ENCODE peak calls at places on chromosomes 16 and 17, in four cellular contexts. G is GM12878, W is K562, R is HepG2. P is an unnamed sample.

GRCh38 chr17:74413491-74413890 is 18.4 kb upstream of the GPRC5C start:
- DNase-seq in G (no peak), W (no peak), R (no peak), P (no peak)

GRCh38 chr16:35391328-35391727 is 1931.9 kb downstream of the TP53TG3F start:
- DNase-seq in G (no peak), W (peak), R (peak), P (peak)

GRCh38 chr16:12719972-12720371 is 83.7 kb downstream of the CPPED1 start:
- DNase-seq in G (no peak), W (no peak), R (no peak), P (no peak)

GRCh38 chr16:72787519-72788268 is 260.2 kb downstream of the ZFHX3 start:
- DNase-seq in G (peak), W (no peak), R (no peak), P (peak)

GRCh38 chr16:9053006-9053601 is 38.3 kb upstream of the HAPSTR1 start:
- DNase-seq in G (no peak), W (peak), R (peak), P (peak)

GRCh38 chr17:37079735-37080134 is 131.0 kb downstream of the AATF start:
- DNase-seq in G (no peak), W (no peak), R (no peak), P (no peak)

GRCh38 chr16:76345093-76345735 is 68.0 kb downstream of the CNTNAP4 start:
- DNase-seq in G (no peak), W (no peak), R (no peak), P (no peak)

GRCh38 chr17:8121531-8122390 is 2.1 kb downstream of the HES7 start:
- DNase-seq in G (no peak), W (peak), R (no peak), P (peak)

GRCh38 chr17:55570360-55570759 is 59.1 kb upstream of the SMIM36 start:
- DNase-seq in G (no peak), W (no peak), R (no peak), P (no peak)

GRCh38 chr17:76405607-76405966 is 21.2 kb downstream of the SPHK1 start:
- DNase-seq in G (no peak), W (no peak), R (no peak), P (no peak)

GRCh38 chr17:32927724-32928526 is at the start of gene TMEM98:
- DNase-seq in G (no peak), W (peak), R (no peak), P (peak)

GRCh38 chr16:67150058-67150832 is 553 bp downstream of the B3GNT9 start:
- DNase-seq in G (no peak), W (no peak), R (no peak), P (peak)

GRCh38 chr17:951388-952132 is 28.0 kb downstream of the NXN start:
- DNase-seq in G (no peak), W (no peak), R (peak), P (peak)

GRCh38 chr16:4682616-4683254 is 10.6 kb upstream of the NUDT16L1 start:
- DNase-seq in G (no peak), W (peak), R (peak), P (peak)
- TF ChIP-seq CBFB in G (no peak), W (no peak), R (no peak), P (no peak)

GRCh38 chr16:81136331-81137011 is 40.3 kb upstream of the GCSH start:
- DNase-seq in G (no peak), W (no peak), R (no peak), P (no peak)
- TF ChIP-seq CBFB in G (no peak), W (no peak), R (no peak), P (no peak)

GRCh38 chr16:2199095-2199494 is 2.7 kb upstream of the CASKIN1 start:
- DNase-seq in G (no peak), W (no peak), R (no peak), P (no peak)
- TF ChIP-seq CBFB in G (no peak), W (no peak), R (no peak), P (no peak)

GRCh38 chr16:89822188-89823086 is 5.8 kb upstream of the SPIRE2 start:
- DNase-seq in G (no peak), W (no peak), R (peak), P (no peak)
- TF ChIP-seq CBFB in G (no peak), W (no peak), R (peak), P (no peak)

DNA sequence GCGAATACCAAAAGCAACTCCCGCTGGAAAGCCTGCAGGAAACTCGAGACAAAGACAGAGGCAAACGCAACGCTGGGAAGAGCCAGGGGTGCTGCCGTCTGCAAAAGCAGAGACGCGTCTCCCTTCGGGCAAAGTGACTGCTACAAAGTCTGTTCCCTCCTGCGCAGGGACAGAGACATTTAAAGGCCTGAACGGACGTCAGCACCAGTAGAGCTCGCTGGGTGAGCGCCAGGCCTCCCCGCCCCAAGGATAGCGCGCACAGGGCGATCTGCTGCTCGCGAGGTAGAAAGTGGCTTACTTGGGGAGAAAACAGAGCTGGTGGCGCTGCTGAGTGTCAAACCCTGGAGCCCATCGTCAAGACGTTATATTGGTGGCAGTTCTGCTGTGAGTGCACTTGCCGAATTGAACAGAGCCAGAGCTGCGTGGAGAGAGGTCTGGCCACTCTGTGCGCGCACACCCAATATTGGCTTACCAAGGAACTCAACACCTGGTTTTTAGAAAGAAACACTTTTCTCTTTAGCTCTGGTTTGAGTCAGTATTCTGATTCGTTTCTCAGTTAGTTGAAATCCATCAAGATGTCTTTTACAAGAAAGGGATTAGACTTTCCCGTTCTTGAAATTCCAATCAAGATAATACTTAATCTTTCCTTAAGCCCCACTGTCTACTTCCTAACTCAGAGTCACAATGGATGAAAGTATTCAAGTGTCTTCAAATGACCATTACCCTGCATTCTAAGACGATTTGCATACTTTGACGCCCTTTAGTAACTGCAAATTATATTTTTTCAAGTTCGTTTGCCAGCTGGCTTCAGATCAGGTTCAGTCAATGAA is 190.1 kb downstream of the USP22 start:
- DNase-seq in G (no peak), W (peak), R (no peak), P (peak)
- TF ChIP-seq CBFB in G (no peak), W (no peak), R (no peak), P (no peak)

GRCh38 chr17:3260600-3260999 is 37.6 kb downstream of the OR3A1 start:
- DNase-seq in G (no peak), W (no peak), R (no peak), P (no peak)
- TF ChIP-seq CBFB in G (no peak), W (no peak), R (no peak), P (no peak)

DNA sequence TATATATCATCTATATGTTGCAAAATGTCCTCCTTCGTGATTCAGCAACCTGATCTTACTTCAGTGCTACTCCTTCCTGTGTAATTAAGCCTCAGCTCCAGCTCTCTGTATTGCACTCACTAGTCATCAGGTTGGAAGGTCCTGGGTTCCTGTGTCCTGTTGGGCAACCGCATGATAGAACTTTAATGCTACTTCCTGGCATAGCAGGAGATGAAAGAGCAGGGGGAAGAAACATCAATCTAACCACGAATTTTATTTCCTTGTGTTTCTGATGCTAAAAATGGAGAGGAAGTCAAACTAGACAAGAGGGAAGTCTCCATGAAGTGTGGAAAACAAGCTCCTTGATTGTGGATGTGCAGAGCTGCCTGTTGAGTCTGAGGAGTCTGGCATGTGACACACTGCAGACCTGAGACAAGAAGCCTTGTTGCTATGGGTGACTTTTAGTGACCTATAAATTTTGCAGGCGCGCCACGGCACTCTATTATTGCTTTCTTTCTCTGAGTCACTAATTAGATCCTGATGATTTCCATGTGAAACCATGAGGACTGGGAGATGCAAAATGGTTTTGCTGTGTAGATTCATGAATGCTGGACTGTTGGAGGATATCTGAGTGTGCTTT is 25.6 kb downstream of the IGSF6 start:
- DNase-seq in G (no peak), W (no peak), R (peak), P (no peak)
- TF ChIP-seq CBFB in G (no peak), W (no peak), R (no peak), P (no peak)

GRCh38 chr17:79924639-79924976 is 85.4 kb upstream of the CBX4 start:
- DNase-seq in G (no peak), W (no peak), R (no peak), P (no peak)

GRCh38 chr17:79925242-79925957 is 86.2 kb upstream of the CBX4 start:
- DNase-seq in G (no peak), W (no peak), R (no peak), P (no peak)

GRCh38 chr17:79926002-79926307 is 86.7 kb upstream of the CBX4 start:
- DNase-seq in G (no peak), W (no peak), R (no peak), P (no peak)

GRCh38 chr17:79922798-79923197 is 83.6 kb upstream of the CBX4 start:
- DNase-seq in G (no peak), W (no peak), R (no peak), P (no peak)

DNA sequence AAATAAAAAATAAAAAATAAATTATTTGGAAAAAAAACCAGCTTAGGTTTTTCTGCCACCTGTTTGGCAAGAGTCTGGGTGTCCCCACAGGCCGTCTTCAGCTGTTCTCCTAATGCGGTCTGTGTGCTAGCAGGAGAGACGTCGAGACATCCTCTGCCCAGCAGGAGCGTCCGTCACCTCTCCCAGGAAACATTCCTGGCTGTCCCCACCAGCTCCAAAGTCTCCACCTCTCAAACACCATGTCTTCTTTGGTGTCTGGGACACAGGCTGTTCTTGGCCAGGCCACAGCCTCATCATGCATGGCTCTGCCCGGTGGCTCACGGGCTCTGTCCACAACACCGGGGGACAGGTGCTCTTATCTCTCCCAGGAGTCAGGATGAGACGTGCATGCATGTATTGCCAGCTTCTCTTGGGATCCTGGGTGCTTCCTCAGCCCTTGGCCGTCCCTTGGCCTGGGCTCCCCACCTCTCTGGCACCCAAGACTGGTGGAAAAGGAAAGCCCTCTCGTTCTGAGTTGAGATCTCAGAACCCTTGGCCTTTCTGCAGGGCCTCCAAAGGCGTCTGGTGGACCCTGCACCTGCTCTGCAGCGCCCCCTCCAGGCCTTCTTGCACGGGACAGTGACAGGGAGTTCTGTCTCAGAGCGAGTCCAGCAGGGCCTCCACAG is 84.9 kb upstream of the CBX4 start:
- DNase-seq in G (no peak), W (peak), R (peak), P (peak)
- TF ChIP-seq CBFB in G (no peak), W (no peak), R (peak), P (no peak)

GRCh38 chr17:30782206-30782605 is 42.3 kb downstream of the CRLF3 start:
- DNase-seq in G (no peak), W (no peak), R (no peak), P (no peak)

DNA sequence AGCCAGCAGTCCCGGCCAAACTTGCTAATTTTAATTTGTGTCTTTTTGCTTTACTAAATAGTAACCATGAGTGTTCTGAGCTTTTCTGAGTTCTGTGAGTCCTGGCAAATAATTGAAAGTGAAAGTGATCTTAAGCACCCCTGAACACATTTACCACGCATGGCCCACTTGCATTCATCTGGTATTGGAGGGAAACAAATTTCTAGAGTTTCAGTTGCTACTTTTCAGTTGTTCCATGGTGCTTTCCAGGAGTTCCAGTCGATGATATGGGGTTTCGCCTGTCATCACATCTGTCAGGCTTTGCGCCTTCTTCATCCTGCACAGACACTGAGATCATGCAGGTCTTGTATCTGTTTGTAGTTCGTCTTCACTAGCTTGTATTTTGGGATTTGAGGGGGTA is 44.1 kb downstream of the CRLF3 start:
- DNase-seq in G (peak), W (no peak), R (no peak), P (no peak)
- TF ChIP-seq CBFB in G (no peak), W (no peak), R (no peak), P (no peak)

DNA sequence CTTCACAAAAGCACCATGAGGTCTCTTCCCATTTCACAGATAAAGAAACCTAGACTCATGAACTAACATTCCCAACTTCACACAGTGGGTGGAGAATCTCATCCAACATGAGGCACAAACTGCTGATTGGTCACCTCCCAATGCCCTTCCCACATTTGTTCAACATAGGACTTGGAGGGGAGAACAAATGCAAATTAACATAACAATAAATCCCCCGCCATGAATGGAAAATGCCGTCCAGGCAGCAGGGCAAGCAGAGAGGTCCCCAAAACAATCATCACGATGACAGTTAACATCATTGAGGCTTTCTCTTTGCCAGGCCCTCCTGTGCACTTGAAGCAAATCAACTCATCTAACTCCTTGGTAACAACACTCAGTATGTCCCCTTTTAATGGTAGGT is 185.3 kb downstream of the TMEM132E start:
- DNase-seq in G (no peak), W (no peak), R (no peak), P (no peak)
- TF ChIP-seq CBFB in G (no peak), W (no peak), R (no peak), P (no peak)

P was measured in WTC11.